ENCODE peak calls at places on chromosomes 3 and 15, in four cellular contexts. M, O, B and U are unnamed samples.

GRCh38 chr3:44478055-44478468 is 592 bp upstream of the ZNF445 start:
- DNase-seq in M (no peak), O (no peak), B (no peak), U (no peak)

GRCh38 chr3:51671090-51672082 is at the start of gene TEX264:
- DNase-seq in M (peak), O (peak), B (no peak), U (peak)

GRCh38 chr15:90266485-90266884 is 1.0 kb downstream of the NGRN start:
- DNase-seq in M (no peak), O (no peak), B (no peak), U (no peak)

GRCh38 chr3:42502429-42503250 is at the start of gene VIPR1:
- DNase-seq in M (peak), O (peak), B (no peak), U (peak)

GRCh38 chr3:72891053-72891855 is 3.4 kb downstream of the GXYLT2 start:
- DNase-seq in M (no peak), O (no peak), B (no peak), U (no peak)

GRCh38 chr3:78818161-78818985 is 949.4 kb downstream of the ROBO1 start:
- DNase-seq in M (no peak), O (no peak), B (no peak), U (no peak)

GRCh38 chr15:80182611-80183210 is 29.9 kb downstream of the FAH start:
- DNase-seq in M (no peak), O (no peak), B (no peak), U (no peak)

GRCh38 chr15:65626856-65627255 is 5.1 kb downstream of the SLC24A1 start:
- DNase-seq in M (no peak), O (no peak), B (no peak), U (no peak)

GRCh38 chr3:50447290-50447840 is 56.1 kb downstream of the CACNA2D2 start:
- DNase-seq in M (no peak), O (no peak), B (no peak), U (no peak)

GRCh38 chr15:90603893-90604292 is 74.2 kb downstream of the CRTC3 start:
- DNase-seq in M (peak), O (peak), B (no peak), U (no peak)

GRCh38 chr3:195182470-195182795 is 88.5 kb downstream of the XXYLT1 start:
- DNase-seq in M (no peak), O (no peak), B (no peak), U (no peak)

GRCh38 chr3:169362261-169362660 is 301.3 kb downstream of the MECOM start:
- DNase-seq in M (no peak), O (peak), B (no peak), U (no peak)

GRCh38 chr15:70585707-70586034 is 177.7 kb downstream of the UACA start:
- DNase-seq in M (no peak), O (no peak), B (no peak), U (no peak)

GRCh38 chr3:16478516-16478915 is 35.0 kb downstream of the RFTN1 start:
- DNase-seq in M (no peak), O (no peak), B (no peak), U (no peak)

GRCh38 chr3:16523778-16524177 is 10.3 kb upstream of the RFTN1 start:
- DNase-seq in M (no peak), O (no peak), B (no peak), U (no peak)

GRCh38 chr3:61264281-61264680 is 13.0 kb upstream of the FHIT start:
- DNase-seq in M (no peak), O (no peak), B (no peak), U (no peak)

GRCh38 chr3:53753518-53754183 is 92.6 kb downstream of the CHDH start:
- DNase-seq in M (no peak), O (no peak), B (no peak), U (no peak)

GRCh38 chr3:197298858-197299854 is 744 bp upstream of the DLG1 start:
- DNase-seq in M (peak), O (peak), B (no peak), U (no peak)

GRCh38 chr15:27028836-27029482 is 58.0 kb downstream of the GABRG3 start:
- DNase-seq in M (no peak), O (no peak), B (no peak), U (no peak)

GRCh38 chr15:43168192-43169107 is 16.8 kb upstream of the CCNDBP1 start:
- DNase-seq in M (no peak), O (peak), B (no peak), U (no peak)

GRCh38 chr3:188034989-188035388 is 119.0 kb upstream of the LPP start:
- DNase-seq in M (no peak), O (no peak), B (no peak), U (no peak)

GRCh38 chr3:159761377-159761776 is 227.3 kb upstream of the IL12A start:
- DNase-seq in M (no peak), O (no peak), B (no peak), U (no peak)

GRCh38 chr3:159763466-159764210 is 225.0 kb upstream of the IL12A start:
- DNase-seq in M (no peak), O (peak), B (peak), U (peak)

GRCh38 chr3:159762981-159763465 is 225.6 kb upstream of the IL12A start:
- DNase-seq in M (no peak), O (no peak), B (no peak), U (no peak)

GRCh38 chr3:159761826-159762225 is 226.8 kb upstream of the IL12A start:
- DNase-seq in M (no peak), O (no peak), B (no peak), U (no peak)

GRCh38 chr3:159762238-159762637 is 226.4 kb upstream of the IL12A start:
- DNase-seq in M (no peak), O (no peak), B (no peak), U (no peak)
- H3K27ac ChIP-seq in M (no peak), O (no peak), B (peak), U (peak)

GRCh38 chr15:85642054-85642692 is 152.6 kb downstream of the KLHL25 start:
- DNase-seq in M (no peak), O (no peak), B (no peak), U (no peak)
- H3K27ac ChIP-seq in M (no peak), O (peak), B (no peak), U (peak)

DNA sequence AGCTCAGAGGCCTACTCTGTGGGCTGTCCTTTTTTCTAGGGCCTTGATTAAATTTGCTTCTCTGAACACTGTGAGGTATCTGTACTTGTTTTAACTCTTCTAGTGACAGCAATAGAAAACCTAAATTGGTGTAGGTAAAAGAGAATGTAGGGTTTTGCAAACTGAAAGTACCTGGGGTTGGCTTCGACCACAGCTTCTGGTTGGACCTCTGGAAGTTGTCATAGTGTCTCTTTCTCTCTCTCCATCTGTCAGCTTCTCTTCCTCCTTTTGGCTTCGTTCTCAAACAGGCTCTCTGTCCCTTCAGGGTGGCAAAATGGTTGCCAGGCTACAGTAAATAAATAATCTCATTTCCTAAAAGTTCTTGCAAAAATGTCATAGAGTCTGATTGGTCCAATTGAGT is 149.3 kb upstream of the CTDSPL start:
- DNase-seq in M (no peak), O (no peak), B (no peak), U (no peak)
- H3K27ac ChIP-seq in M (no peak), O (no peak), B (no peak), U (no peak)

GRCh38 chr15:92051726-92052125 is 198.2 kb downstream of the SLCO3A1 start:
- DNase-seq in M (no peak), O (no peak), B (no peak), U (no peak)
- H3K27ac ChIP-seq in M (no peak), O (no peak), B (no peak), U (no peak)

DNA sequence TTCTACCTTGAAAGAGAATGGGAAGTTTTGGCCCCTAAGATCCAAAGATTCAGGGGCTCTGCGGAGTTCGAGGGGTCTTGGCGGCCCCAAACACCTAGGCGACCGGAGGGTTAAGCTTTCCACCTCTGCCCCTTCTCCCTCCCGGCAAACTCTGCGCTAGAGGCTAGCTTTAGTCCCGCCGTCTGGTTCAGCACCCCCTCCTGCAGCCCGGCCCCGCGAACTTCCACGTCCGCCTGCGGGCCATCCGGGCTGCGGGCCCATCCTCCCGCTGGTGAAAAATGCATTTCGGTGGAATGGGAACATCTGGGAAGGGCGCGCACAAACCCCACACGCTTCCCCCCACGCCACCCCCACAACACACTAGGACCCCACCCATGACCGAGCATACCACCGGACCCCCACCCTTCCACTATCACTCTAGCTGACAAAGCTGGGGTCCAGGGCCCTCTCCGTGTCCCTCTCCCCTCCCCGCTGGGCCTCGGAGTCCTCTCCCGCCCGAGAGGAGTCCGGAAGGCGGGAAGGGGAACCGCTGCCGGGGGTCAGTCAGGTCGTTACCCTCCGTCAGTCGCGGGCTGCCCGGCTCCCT is 1.0 kb downstream of the SHOX2 start:
- DNase-seq in M (no peak), O (no peak), B (no peak), U (no peak)
- H3K27ac ChIP-seq in M (no peak), O (no peak), B (peak), U (no peak)

GRCh38 chr3:184590795-184591194 is 29.2 kb downstream of the EPHB3 start:
- DNase-seq in M (no peak), O (no peak), B (no peak), U (no peak)

GRCh38 chr3:184591789-184592188 is 30.2 kb downstream of the EPHB3 start:
- DNase-seq in M (no peak), O (no peak), B (no peak), U (no peak)

GRCh38 chr3:184593201-184593922 is 31.8 kb downstream of the EPHB3 start:
- DNase-seq in M (no peak), O (no peak), B (no peak), U (no peak)

GRCh38 chr3:184593923-184594303 is 32.3 kb downstream of the EPHB3 start:
- DNase-seq in M (no peak), O (no peak), B (no peak), U (no peak)

GRCh38 chr3:184592411-184593200 is 31.0 kb downstream of the EPHB3 start:
- DNase-seq in M (no peak), O (no peak), B (no peak), U (no peak)
- H3K27ac ChIP-seq in M (no peak), O (no peak), B (no peak), U (no peak)

DNA sequence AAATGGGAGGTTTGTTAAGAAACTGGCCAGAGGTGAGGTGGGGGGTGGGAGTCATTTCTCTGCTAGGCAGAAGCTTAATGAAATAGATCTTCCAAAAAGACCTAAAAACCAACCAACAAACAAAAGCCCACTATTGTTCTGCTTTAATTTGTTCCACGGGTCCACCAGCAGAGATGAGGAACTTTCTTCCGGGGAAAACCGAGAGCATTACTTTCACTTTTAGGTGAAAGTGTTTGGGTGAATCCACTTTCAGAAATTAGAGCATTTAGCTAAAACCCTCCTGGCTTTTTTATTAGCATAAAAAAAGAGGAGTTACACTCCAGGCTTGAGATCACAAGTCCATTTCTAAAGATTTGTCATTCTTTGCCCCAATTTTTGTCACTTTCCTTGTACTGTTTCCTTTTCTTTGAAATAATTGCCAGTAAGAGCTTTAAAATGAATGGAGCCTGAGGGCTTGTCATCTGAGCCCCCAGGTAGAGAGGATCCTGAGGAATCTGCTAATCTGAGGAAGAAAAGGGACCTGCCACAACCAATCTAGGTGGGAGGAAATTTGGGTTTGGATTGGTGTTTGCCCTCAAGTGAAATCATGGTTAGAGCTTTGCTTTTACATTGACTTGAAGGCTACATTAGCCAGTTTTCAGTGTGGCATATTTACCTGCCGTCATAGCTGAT is 667.6 kb downstream of the NAALADL2 start:
- DNase-seq in M (no peak), O (no peak), B (no peak), U (no peak)
- H3K27ac ChIP-seq in M (no peak), O (peak), B (peak), U (no peak)

GRCh38 chr3:140021269-140021668 is 86.3 kb downstream of the CLSTN2 start:
- DNase-seq in M (no peak), O (no peak), B (no peak), U (no peak)

GRCh38 chr3:140018556-140018955 is 83.6 kb downstream of the CLSTN2 start:
- DNase-seq in M (no peak), O (no peak), B (no peak), U (no peak)

GRCh38 chr3:140022061-140022781 is 87.2 kb downstream of the CLSTN2 start:
- DNase-seq in M (no peak), O (peak), B (no peak), U (no peak)

GRCh38 chr3:140019946-140020345 is 85.0 kb downstream of the CLSTN2 start:
- DNase-seq in M (no peak), O (no peak), B (no peak), U (no peak)

DNA sequence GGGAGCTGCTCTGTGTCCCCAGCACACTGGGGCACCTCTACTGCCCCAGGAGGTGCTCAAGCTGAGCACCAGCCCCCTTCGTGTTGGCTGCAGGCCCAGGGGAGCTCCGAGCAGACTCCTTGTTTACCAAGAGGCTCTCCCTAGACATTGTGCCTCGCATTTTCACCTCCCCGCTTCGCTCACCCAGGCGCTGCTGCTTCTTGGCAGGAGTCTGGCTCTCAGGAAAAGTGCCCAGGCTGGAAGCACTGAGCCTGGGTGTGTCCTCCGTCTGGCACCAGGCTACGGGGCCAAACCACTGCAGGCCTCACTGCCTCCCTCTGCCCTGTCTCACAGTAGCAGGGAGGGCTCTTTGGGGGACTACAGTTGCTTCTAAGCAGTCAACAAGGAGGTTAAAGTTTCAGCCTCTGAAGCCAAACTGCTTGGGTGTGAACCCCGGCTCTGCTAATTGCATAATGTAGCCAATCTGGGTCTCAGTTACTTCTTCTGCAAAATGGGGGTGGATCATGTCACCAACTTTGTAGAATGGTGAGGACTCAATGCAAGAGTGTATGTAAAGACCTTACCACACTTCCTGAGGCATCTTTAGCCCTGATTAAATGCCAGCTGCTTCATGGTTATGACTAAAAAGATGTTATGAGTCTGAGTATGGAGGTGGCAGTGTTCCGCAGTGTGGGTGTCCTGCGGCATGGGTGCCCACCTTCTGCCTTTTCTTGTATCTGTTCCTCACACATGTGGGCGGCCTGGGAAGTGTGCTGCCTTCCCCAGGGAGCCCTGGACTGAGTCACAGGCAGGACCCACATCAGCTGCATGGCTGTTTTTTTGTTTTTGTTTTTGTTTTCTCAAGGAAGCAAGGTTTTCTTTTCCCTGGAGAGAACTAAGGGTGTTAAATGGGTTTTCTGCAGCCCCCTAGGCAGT is 88.9 kb downstream of the CLSTN2 start:
- DNase-seq in M (no peak), O (no peak), B (no peak), U (peak)
- H3K27ac ChIP-seq in M (no peak), O (no peak), B (no peak), U (peak)

GRCh38 chr3:125116311-125117069 is 60.7 kb upstream of the HEG1 start:
- DNase-seq in M (no peak), O (peak), B (no peak), U (no peak)
- H3K27ac ChIP-seq in M (no peak), O (peak), B (peak), U (no peak)